ENCODE peak calls at places on chromosomes 12 and 14, in four cellular contexts. G, U, P and R are unnamed samples.

GRCh38 chr12:29858270-29858786 is 74.6 kb upstream of the TMTC1 start:
- DNase-seq in G (no peak), U (no peak), P (no peak), R (no peak)

GRCh38 chr12:102702447-102703114 is 214.5 kb downstream of the PAH start:
- DNase-seq in G (peak; percentile 76), U (no peak), P (peak; percentile 24), R (peak; percentile 74)

GRCh38 chr12:103928736-103929050 is 1.5 kb upstream of the HSP90B1 start:
- DNase-seq in G (peak; percentile 76), U (peak; percentile 24), P (peak; percentile 60), R (no peak)

GRCh38 chr12:69998922-69999321 is 173.9 kb downstream of the MYRFL start:
- DNase-seq in G (no peak), U (no peak), P (no peak), R (no peak)

GRCh38 chr12:24681570-24681969 is 267.3 kb downstream of the BCAT1 start:
- DNase-seq in G (no peak), U (no peak), P (no peak), R (no peak)

GRCh38 chr14:104681689-104682074 is 7.7 kb upstream of the INF2 start:
- DNase-seq in G (no peak), U (peak; percentile 92), P (peak; percentile 92), R (peak; percentile 88)

GRCh38 chr12:53223391-53224267 is 8.4 kb downstream of the RARG start:
- DNase-seq in G (no peak), U (peak; percentile 42), P (peak; percentile 39), R (no peak)

GRCh38 chr12:57807285-57807684 is 11.2 kb downstream of the AVIL start:
- DNase-seq in G (no peak), U (no peak), P (no peak), R (no peak)

GRCh38 chr12:109047081-109047805 is 5.1 kb upstream of the USP30 start:
- DNase-seq in G (no peak), U (no peak), P (no peak), R (no peak)

GRCh38 chr12:125169451-125169850 is 104.2 kb downstream of the AACS start:
- DNase-seq in G (no peak), U (no peak), P (no peak), R (no peak)

GRCh38 chr12:125167658-125168057 is 102.4 kb downstream of the AACS start:
- DNase-seq in G (no peak), U (no peak), P (no peak), R (no peak)

GRCh38 chr12:125163148-125163547 is 97.9 kb downstream of the AACS start:
- DNase-seq in G (no peak), U (no peak), P (no peak), R (no peak)

GRCh38 chr12:125164541-125164940 is 99.3 kb downstream of the AACS start:
- DNase-seq in G (no peak), U (no peak), P (no peak), R (no peak)

DNA sequence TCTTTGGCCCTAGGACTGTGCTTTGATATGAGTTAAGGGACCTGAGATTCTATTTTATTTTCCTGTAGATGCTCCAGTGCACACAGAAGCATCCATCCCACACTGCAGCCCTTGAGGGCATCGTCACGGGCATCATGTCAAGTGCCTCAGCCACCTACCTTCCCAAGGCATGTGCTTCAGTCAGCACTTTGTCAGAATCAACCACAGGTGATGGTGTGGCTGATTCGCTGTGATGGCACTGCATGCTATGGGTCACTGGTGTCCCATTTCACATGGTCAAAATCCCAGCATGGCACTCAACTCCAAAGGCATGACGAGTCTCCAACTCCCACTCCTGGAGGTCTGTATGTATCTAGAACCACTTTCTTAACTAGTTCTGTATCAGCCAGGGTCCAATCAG is 100.8 kb downstream of the AACS start:
- DNase-seq in G (no peak), U (no peak), P (no peak), R (no peak)
- H3K4me3 ChIP-seq in G (no peak overlapping the region), U (no peak overlapping the region), P (no peak overlapping the region), R (no peak overlapping the region)

GRCh38 chr12:124654666-124655316 is 87.4 kb upstream of the NCOR2 start:
- DNase-seq in G (no peak), U (peak; percentile 80), P (no peak), R (peak; percentile 83)
- H3K4me3 ChIP-seq in G (no peak overlapping the region), U (peak overlapping the region; percentile 45), P (no peak overlapping the region), R (no peak overlapping the region)

DNA sequence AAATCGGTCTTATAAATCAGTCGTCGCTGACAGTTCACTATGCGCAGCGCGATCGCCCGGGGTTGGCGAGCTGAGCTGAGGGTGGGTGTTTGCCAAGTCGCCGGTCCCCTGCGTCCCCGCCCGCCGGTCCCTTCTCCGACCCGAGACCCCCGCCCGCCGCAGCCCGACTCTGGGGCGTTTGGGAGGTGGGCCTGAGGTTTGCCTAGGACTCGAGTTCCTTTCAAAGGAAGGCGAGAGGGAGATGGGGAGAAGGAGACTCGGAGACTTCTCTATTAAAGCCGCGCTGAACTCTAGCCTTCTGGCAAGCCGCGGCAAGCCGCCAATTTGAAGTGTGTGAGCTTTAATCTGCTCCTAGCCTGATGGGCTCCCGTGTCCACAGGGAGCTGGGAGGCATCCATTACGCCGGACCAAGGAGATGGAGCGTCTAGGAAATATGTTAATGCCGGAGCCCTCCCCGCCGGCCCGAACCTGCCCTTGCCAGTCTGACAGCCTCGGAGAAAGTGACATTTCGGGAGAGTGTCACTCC is 392.8 kb downstream of the NOVA1 start:
- DNase-seq in G (no peak), U (peak; percentile 39), P (no peak), R (no peak)
- H3K4me3 ChIP-seq in G (no peak overlapping the region), U (peak overlapping the region; percentile 63), P (no peak overlapping the region), R (peak overlapping the region; percentile 27)

GRCh38 chr14:96206461-96206860 is 1.8 kb downstream of the BDKRB2 start:
- DNase-seq in G (peak; percentile 61), U (no peak), P (peak; percentile 69), R (no peak)
- H3K4me3 ChIP-seq in G (no peak overlapping the region), U (no peak overlapping the region), P (no peak overlapping the region), R (no peak overlapping the region)

DNA sequence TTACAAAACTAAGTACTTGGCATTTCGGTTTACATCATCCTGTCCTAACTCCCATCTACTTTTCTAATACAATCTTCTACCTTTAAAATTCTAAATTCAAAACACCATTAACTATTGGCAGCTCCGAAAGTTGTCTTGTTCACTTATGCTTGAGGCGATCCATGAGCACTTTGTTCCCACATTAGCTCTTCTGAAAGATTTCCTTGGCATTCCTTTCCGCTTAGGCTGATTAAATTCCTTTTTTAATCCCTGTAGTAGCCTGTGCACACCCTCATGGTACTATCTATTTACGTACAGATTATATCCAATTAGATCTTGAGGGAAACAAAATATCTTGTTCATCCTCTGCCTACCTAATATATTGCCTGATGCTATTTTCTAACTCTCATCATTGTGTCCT is 480.7 kb downstream of the PRKD1 start:
- DNase-seq in G (no peak), U (no peak), P (no peak), R (no peak)
- H3K4me3 ChIP-seq in G (no peak overlapping the region), U (no peak overlapping the region), P (no peak overlapping the region), R (no peak overlapping the region)

GRCh38 chr14:103418508-103418818 is 33.2 kb downstream of the MARK3 start:
- DNase-seq in G (no peak), U (no peak), P (no peak), R (no peak)

GRCh38 chr14:103428732-103429556 is 43.7 kb downstream of the MARK3 start:
- DNase-seq in G (peak; percentile 54), U (no peak), P (no peak), R (no peak)

GRCh38 chr14:103427485-103428443 is 42.5 kb downstream of the MARK3 start:
- DNase-seq in G (no peak), U (no peak), P (no peak), R (no peak)

DNA sequence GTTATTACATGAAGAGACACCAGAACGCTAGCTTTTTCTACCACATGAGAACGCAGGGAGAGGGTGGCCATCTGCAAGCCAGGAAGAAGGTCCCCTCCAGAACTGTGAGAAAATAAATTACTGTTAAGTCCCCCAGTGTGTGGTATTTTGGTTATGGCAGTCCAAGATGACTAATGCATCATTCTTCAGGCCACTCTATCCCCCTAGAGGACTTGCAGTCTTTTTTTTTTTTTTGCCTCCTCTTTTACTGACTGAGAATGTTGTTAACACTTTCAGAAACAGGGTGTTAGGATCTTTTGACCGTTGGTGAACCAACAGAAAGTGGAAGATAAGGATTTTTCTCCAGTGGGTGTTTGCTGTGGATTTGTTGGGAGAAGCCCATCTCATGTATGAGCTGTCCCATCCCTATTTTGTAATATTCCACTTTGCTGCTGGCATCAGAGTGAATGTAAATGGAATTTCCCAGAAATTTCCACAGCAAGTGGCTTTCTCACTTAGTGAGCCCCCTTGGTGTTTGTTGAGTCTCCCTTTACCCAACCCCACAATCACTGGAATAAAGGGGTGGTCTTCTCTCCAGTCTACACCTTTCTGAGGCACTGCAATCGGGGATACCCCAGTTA is 37.9 kb downstream of the MARK3 start:
- DNase-seq in G (no peak), U (no peak), P (no peak), R (no peak)
- H3K4me3 ChIP-seq in G (no peak overlapping the region), U (no peak overlapping the region), P (no peak overlapping the region), R (no peak overlapping the region)

GRCh38 chr14:50530794-50531193 is 1.6 kb downstream of the MAP4K5 start:
- DNase-seq in G (peak; percentile 55), U (no peak), P (no peak), R (no peak)
- H3K4me3 ChIP-seq in G (peak overlapping the region; percentile 70), U (peak overlapping the region; percentile 90), P (no peak overlapping the region), R (no peak overlapping the region)

DNA sequence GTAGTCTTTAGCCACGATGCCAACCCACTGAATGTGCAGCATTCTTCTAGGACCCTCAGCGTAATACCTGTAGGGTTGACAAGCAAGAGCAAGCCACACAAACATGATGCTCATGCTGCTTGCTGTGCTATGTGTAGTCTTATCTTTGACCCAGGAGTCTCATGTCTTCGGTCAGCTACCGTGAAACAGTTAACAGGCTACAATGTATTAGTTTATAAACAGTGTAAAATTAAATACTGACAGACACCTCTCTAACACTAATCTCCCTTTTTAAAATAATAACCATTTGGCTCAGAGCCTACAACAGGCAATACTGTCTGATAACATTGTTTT is 1.9 kb downstream of the EAPP start:
- DNase-seq in G (no peak), U (no peak), P (peak; percentile 11), R (no peak)
- H3K4me3 ChIP-seq in G (peak overlapping the region; percentile 33), U (peak overlapping the region; percentile 97), P (no peak overlapping the region), R (no peak overlapping the region)

DNA sequence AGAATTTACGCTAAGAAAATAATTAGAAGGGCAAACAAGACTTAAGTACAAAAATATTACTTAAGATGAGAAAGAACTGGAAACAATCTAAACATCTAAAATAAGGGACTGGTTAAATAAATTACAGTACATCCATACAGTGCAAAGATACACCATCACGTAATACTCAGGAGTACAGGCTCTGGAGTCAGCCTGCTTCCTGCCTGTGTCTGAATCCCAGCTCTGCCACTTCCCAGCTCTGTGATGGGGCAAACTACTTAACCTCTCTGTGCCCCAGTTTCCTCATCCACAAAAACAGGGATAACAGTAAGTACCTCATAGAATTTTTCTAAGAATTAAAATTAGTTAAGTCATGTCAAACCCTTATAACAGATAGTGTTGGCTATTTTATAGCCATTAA is 36.0 kb downstream of the PPTC7 start:
- DNase-seq in G (no peak), U (no peak), P (no peak), R (no peak)
- H3K4me3 ChIP-seq in G (no peak overlapping the region), U (peak overlapping the region; percentile 47), P (no peak overlapping the region), R (no peak overlapping the region)

DNA sequence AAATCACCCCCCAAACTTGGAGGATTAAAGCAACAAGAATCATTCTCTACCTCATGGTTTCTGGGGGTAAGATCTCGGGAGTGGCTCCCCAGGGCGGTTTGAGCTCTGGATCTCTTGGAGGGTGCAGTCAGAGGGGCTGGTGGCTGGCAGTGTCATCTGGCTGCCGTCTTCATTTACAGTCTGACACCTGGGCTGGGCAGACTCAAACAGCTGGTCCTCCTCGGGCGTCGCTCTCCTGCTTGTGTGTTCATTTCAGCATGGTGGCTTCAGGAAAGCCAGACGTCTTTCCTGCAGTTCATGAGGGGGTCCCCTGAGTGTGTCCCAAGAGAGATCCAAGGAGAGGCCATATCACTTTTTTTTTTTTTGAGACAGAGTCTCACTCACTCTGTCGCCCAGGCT is 66.5 kb upstream of the NCOR2 start:
- DNase-seq in G (no peak), U (no peak), P (no peak), R (no peak)
- H3K4me3 ChIP-seq in G (no peak overlapping the region), U (no peak overlapping the region), P (no peak overlapping the region), R (no peak overlapping the region)